ENCODE peak calls at places on chromosomes 11 and 22, in nine cellular contexts. G is fibroblast of pulmonary artery; O is endothelial cell; Q is breast epithelium; K is CD8-positive, alpha-beta T cell; N is kidney; R is nephron progenitor cell; B is AG04450; S is heart left ventricle. C is an unnamed sample.

GRCh38 chr11:120929664-120930154 is 94.2 kb upstream of the TBCEL start:
- DNase-seq in S (no peak), R (peak), Q (no peak), G (peak), N (no peak), O (peak), B (no peak), K (no peak), C (no peak)

GRCh38 chr22:36505998-36506635 is 723 bp downstream of the FOXRED2 start:
- DNase-seq in Q (no peak), K (no peak), O (no peak), S (peak), B (no peak), R (no peak), G (no peak), N (peak), C (no peak)

GRCh38 chr22:17121235-17122195 is at the start of gene TMEM121B:
- DNase-seq in K (no peak), N (peak), S (peak), R (peak), Q (peak), G (peak), O (peak), B (no peak), C (no peak)

GRCh38 chr11:19822531-19822930 is 109.9 kb downstream of the NAV2 start:
- DNase-seq in R (no peak), G (no peak), S (no peak), K (no peak), O (no peak), B (no peak), N (no peak), Q (no peak), C (no peak)

GRCh38 chr11:117961896-117962295 is 24.3 kb upstream of the IL10RA start:
- DNase-seq in B (no peak), G (no peak), O (no peak), S (no peak), R (no peak), Q (no peak), N (no peak), K (no peak), C (no peak)

GRCh38 chr11:37248145-37248544 is 650.1 kb upstream of the RAG2 start:
- DNase-seq in N (no peak), S (no peak), K (no peak), Q (no peak), O (no peak), R (no peak), B (no peak), G (no peak), C (no peak)

GRCh38 chr11:1628506-1629325 is 859 bp upstream of the KRTAP5-5 start:
- DNase-seq in Q (no peak), O (peak), K (peak), N (peak), S (peak), R (peak), G (peak), B (no peak), C (no peak)

GRCh38 chr22:27473533-27473932 is 328.0 kb downstream of the MN1 start:
- DNase-seq in O (no peak), S (no peak), N (no peak), R (no peak), K (no peak), Q (no peak), G (no peak), B (no peak), C (no peak)

GRCh38 chr22:17769716-17770082 is 4.6 kb downstream of the BID start:
- DNase-seq in Q (no peak), G (no peak), B (no peak), S (peak), K (no peak), O (no peak), N (no peak), R (no peak), C (no peak)

GRCh38 chr11:62148271-62148980 is 24.6 kb downstream of the INCENP start:
- DNase-seq in Q (no peak), O (no peak), G (no peak), K (no peak), S (no peak), B (no peak), R (no peak), N (no peak), C (no peak)

GRCh38 chr11:100716848-100717247 is 29.8 kb downstream of the ARHGAP42 start:
- DNase-seq in R (no peak), G (no peak), S (no peak), B (no peak), Q (no peak), O (no peak), K (no peak), N (no peak), C (no peak)

GRCh38 chr11:92769125-92769524 is 200.3 kb upstream of the MTNR1B start:
- DNase-seq in N (no peak), K (no peak), S (no peak), O (no peak), Q (no peak), G (no peak), B (no peak), R (no peak), C (no peak)

GRCh38 chr11:2662430-2663299 is 37.1 kb downstream of the KCNQ1OT1 start:
- DNase-seq in N (peak), B (no peak), R (no peak), O (no peak), G (no peak), K (no peak), S (peak), Q (no peak), C (no peak)

GRCh38 chr11:89625171-89625570 is 84.9 kb upstream of the TRIM77 start:
- DNase-seq in K (no peak), O (peak), N (no peak), G (no peak), B (no peak), S (no peak), Q (no peak), R (no peak), C (no peak)
- TF ChIP-seq CTCF in K (no peak), O (peak), N (no peak), G (no peak), B (peak), S (no peak), Q (no peak), R (no peak), C (no peak)

GRCh38 chr11:8913961-8914660 is 3.1 kb downstream of the AKIP1 start:
- DNase-seq in R (peak), Q (no peak), K (peak), B (no peak), O (peak), N (no peak), S (peak), G (peak), C (no peak)
- TF ChIP-seq CTCF in R (peak), Q (peak), K (peak), B (peak), O (peak), N (peak), S (peak), G (peak), C (peak)

DNA sequence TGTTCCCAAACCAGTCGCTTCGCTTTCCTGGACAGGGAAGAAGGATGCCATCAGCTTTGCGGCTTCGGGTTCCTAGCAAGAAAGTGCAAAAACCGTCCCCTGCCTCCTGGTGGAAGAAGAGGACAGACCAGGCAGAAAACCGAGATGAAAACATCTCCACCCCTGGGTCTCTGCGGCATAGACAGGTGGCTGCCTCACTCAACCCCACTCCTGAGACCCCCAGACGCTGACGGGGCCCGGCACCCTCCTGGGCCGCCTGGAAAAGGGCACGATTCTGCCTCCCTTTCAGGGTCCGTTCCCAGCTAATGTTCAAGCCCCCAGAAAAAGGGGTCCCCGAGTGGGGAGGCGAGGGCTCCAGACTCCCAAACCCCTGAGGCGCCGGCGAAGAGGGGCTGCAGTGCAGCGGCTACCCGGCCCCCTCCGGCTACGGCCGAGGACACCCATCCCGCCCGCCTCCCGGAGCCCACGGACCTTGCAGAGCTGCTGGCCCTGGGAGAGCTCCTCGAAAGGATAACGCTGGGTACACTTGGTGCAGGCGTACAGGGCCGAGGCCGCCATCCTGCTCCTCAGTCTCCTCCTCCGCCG is 569 bp downstream of the FAM76B start:
- DNase-seq in S (no peak), G (peak), R (peak), N (no peak), Q (no peak), O (peak), B (no peak), K (peak), C (no peak)
- TF ChIP-seq CTCF in S (no peak), G (peak), R (peak), N (no peak), Q (no peak), O (peak), B (peak), K (peak), C (no peak)

DNA sequence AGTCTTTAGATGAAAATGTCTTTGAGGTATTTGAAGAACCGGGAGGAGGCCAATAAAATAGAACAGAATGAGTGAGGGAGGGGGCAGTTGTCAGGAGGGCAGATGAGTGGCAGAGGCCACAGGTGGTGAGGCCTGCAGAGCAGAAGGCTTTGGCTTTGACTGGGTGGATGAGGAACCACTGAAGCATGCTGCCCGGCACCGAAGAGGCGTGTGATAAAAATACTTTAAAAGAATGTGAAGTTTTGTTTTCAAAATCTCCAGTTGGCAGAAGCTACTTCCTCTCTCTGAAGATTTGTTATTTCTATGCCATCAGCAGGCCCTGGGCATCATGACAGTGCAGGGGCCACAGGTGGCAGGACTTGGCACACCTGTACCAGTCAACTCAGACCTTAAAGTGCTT is 6.3 kb downstream of the MS4A12 start:
- DNase-seq in B (no peak), O (no peak), S (no peak), K (no peak), R (no peak), G (no peak), Q (no peak), N (no peak), C (no peak)
- TF ChIP-seq CTCF in B (no peak), O (no peak), S (no peak), K (no peak), R (no peak), G (no peak), Q (no peak), N (no peak), C (no peak)

GRCh38 chr11:57645716-57646085 is 4.0 kb downstream of the YPEL4 start:
- DNase-seq in B (no peak), R (no peak), S (no peak), O (no peak), K (no peak), Q (no peak), G (no peak), N (no peak), C (no peak)

GRCh38 chr11:57644748-57645715 is 4.7 kb downstream of the YPEL4 start:
- DNase-seq in Q (peak), G (peak), B (no peak), O (peak), K (peak), R (peak), N (peak), S (peak), C (no peak)

GRCh38 chr11:57641426-57641825 is 8.3 kb downstream of the YPEL4 start:
- DNase-seq in B (peak), Q (no peak), O (no peak), N (no peak), R (no peak), S (no peak), G (peak), K (no peak), C (no peak)

GRCh38 chr11:57646221-57646620 is 3.5 kb downstream of the YPEL4 start:
- DNase-seq in S (peak), Q (no peak), K (no peak), R (no peak), G (no peak), O (no peak), N (no peak), B (no peak), C (no peak)

DNA sequence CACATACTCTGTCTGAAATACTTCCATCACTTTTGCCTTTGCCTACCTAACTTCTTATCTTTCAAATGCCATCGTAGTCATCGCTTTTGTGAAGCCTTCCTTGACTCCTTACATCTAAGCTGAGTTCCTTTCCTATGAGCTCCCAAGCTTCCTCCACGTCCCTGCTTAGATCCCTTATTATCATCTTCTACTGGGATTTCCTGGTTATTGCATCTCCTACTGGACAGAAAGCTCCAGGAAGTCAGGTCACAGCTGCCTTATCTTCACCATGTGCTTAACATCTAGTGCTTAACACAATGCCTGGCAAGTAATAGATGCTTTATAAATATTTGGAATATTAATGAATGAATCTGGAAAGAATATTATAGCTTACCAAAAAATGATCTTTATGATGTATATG is 5.9 kb downstream of the YPEL4 start:
- DNase-seq in K (no peak), G (peak), Q (no peak), O (no peak), B (no peak), R (no peak), N (no peak), S (no peak), C (no peak)
- TF ChIP-seq CTCF in K (no peak), G (peak), Q (no peak), O (no peak), B (peak), R (no peak), N (no peak), S (no peak), C (no peak)

GRCh38 chr11:60945295-60945667 is 6.7 kb downstream of the SLC15A3 start:
- DNase-seq in G (no peak), O (no peak), K (no peak), B (no peak), R (no peak), S (no peak), N (no peak), Q (no peak), C (no peak)

GRCh38 chr11:60942207-60942606 is 9.8 kb downstream of the SLC15A3 start:
- DNase-seq in Q (no peak), G (no peak), K (no peak), O (no peak), R (no peak), N (no peak), S (no peak), B (no peak), C (no peak)

GRCh38 chr11:60942970-60943565 is 8.9 kb downstream of the SLC15A3 start:
- DNase-seq in B (no peak), Q (peak), G (no peak), S (no peak), N (no peak), O (no peak), K (no peak), R (no peak), C (no peak)

GRCh38 chr11:60946601-60947265 is 5.2 kb downstream of the SLC15A3 start:
- DNase-seq in N (no peak), O (no peak), Q (no peak), K (no peak), B (no peak), R (no peak), S (no peak), G (no peak), C (no peak)

GRCh38 chr11:60944504-60945294 is 7.3 kb downstream of the SLC15A3 start:
- DNase-seq in B (no peak), Q (no peak), O (no peak), R (no peak), G (no peak), S (no peak), K (no peak), N (no peak), C (no peak)
- TF ChIP-seq CTCF in B (peak), Q (no peak), O (peak), R (peak), G (peak), S (no peak), K (peak), N (no peak), C (no peak)

GRCh38 chr11:57751676-57752253 is at the start of gene BTBD18:
- DNase-seq in N (no peak), Q (no peak), R (no peak), G (peak), O (peak), S (peak), K (no peak), B (no peak), C (no peak)
- TF ChIP-seq CTCF in N (peak), Q (peak), R (peak), G (peak), O (no peak), S (peak), K (no peak), B (peak), C (peak)

GRCh38 chr11:45872513-45873356 is 12.7 kb upstream of the MAPK8IP1 start:
- DNase-seq in R (peak), Q (no peak), O (peak), G (peak), B (peak), N (no peak), S (no peak), K (no peak), C (no peak)
- TF ChIP-seq CTCF in R (peak), Q (peak), O (peak), G (peak), B (peak), N (peak), S (peak), K (peak), C (peak)